ENCODE peak calls at places on chromosomes 12 and 14, in four cellular contexts. X is H1, J is GM12878, V is HepG2. U is an unnamed sample.

GRCh38 chr12:70806827-70807226 is 113.7 kb downstream of the PTPRR start:
- DNase-seq in X (no peak), J (no peak), V (no peak), U (no peak)

GRCh38 chr12:65157091-65157490 is 12.3 kb upstream of the LEMD3 start:
- DNase-seq in X (no peak), J (no peak), V (no peak), U (no peak)

GRCh38 chr14:24071836-24072420 is 566 bp downstream of the CPNE6 start:
- DNase-seq in X (no peak), J (no peak), V (no peak), U (no peak)

GRCh38 chr14:49961270-49962222 is 68.7 kb downstream of the ARF6 start:
- DNase-seq in X (no peak), J (no peak), V (no peak), U (no peak)

GRCh38 chr12:119679081-119679480 is 11.1 kb downstream of the PRKAB1 start:
- DNase-seq in X (no peak), J (no peak), V (no peak), U (no peak)

GRCh38 chr12:82627799-82628198 is 58.9 kb upstream of the TMTC2 start:
- DNase-seq in X (no peak), J (no peak), V (peak), U (peak)

GRCh38 chr12:79841248-79841877 is 93.5 kb downstream of the PPP1R12A start:
- DNase-seq in X (no peak), J (no peak), V (no peak), U (no peak)

GRCh38 chr14:68965261-68965761 is 13.8 kb downstream of the ACTN1 start:
- DNase-seq in X (no peak), J (no peak), V (no peak), U (no peak)

GRCh38 chr12:14950982-14951746 is 10.2 kb downstream of the ARHGDIB start:
- DNase-seq in X (no peak), J (no peak), V (peak), U (no peak)

DNA sequence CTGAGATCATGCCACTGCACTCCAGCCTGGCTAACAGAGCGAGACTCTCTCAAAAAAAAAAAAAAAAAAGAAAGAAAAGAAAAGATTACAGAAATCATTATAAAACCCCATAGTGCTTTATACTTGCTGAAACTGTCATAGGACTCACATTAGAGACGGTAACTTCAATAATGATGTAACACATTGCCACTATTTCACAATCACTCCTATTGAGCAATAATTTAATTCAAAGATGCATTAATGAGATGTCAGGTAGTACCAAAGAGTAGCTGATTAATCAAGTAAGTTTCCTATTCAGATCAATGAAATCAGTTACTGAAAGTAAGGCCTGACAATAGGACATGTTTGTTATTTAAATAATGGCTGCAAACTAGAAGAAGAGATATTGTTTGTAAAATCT is 751.5 kb upstream of the ALG10B start:
- DNase-seq in X (no peak), J (no peak), V (no peak), U (no peak)
- TF ChIP-seq TCF12 in X (no peak), J (no peak), V (no peak), U (no peak)

DNA sequence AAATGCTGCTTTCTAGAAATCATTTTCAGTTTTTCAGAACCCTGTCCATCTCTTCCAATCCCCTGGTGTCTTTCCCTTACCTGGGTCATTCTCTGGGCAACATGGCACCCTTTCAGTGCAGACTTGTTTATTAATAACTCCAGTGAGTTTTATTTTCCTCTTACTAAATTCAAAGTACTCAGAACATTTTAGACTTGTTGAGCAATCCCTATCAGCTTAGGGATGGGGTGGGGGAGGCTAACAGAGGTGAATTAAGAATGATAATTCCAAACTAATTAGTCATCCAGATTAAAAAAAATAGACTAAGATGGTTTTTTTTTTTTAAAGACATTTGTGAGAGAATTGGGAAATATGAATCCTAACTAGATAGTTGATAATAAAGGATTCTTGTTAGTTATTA is 10.7 kb downstream of the GPRC5A start:
- DNase-seq in X (no peak), J (no peak), V (no peak), U (no peak)
- TF ChIP-seq TCF12 in X (no peak), J (no peak), V (no peak), U (no peak)

GRCh38 chr12:69014047-69014446 is 81.1 kb upstream of the CPM start:
- DNase-seq in X (no peak), J (no peak), V (no peak), U (no peak)
- TF ChIP-seq TCF12 in X (no peak), J (no peak), V (no peak), U (no peak)

DNA sequence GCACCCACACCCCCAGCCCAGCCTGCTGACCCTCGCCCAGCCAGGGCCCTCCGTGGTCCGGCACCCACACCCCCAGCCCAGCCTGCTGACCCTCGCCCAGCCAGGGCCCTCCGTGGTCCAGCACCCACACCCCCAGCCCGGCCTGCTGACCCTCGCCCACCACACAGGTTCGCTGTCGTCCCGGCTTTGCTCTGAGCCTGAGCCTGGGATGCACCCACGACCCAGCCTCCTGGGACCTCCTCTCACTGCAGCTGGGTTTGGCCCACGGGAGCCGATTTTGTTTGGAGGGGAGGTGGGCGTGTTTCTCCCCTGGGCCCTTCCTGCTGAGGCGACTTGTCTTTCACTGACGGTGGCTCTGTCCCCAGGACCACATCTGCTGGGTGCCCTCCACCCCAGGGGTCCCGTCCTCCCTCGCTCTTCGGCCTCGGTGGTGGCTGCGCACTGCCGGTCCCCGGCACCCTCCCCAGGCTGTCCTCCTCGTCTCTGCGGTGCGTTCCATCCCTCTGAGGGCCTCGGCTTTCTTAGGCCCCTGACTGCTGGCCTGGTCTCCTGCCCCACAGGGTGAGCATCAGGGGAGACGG is 83.8 kb downstream of the GALNT9 start:
- DNase-seq in X (no peak), J (no peak), V (no peak), U (no peak)
- TF ChIP-seq TCF12 in X (no peak), J (no peak), V (no peak), U (no peak)

GRCh38 chr14:103071544-103072251 is 12.3 kb upstream of the LBHD2 start:
- DNase-seq in X (no peak), J (no peak), V (no peak), U (no peak)
- TF ChIP-seq TCF12 in X (no peak), J (no peak), V (no peak), U (no peak)

DNA sequence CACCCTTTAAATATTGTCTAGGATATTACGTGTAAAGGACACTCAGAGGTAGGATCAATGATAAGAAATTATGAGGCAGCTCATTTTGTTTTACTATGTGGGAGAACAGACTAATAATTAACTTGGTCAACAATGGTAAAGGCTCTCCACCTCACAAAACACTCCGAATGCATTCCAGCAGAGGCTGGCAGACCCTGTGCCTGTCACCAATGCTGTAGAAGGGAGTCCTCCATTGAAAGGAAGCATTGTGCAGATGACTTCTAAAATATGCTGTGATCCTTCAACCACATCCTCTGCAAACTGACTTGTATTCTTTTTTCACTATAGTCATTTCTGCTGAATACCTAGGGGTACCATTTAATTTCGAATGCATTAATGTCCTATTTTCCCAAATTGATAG is 119.6 kb upstream of the EEA1 start:
- DNase-seq in X (no peak), J (no peak), V (peak), U (no peak)
- TF ChIP-seq TCF12 in X (no peak), J (no peak), V (no peak), U (no peak)